ENCODE peak calls at places on chromosomes 7 and 10, in six cellular contexts. L, X, N, S, W and C are unnamed samples.

GRCh38 chr10:92284112-92284704 is 6.7 kb downstream of the CPEB3 start:
- DNase-seq in L (no peak), X (no peak), N (no peak), S (no peak), W (no peak), C (no peak)

GRCh38 chr7:75966209-75966961 is 28.0 kb downstream of the TMEM120A start:
- DNase-seq in L (peak; percentile 79), X (no peak), N (no peak), S (no peak), W (no peak), C (no peak)

GRCh38 chr7:125661-126060 is 66.7 kb upstream of the FAM20C start:
- DNase-seq in L (no peak), X (no peak), N (no peak), S (no peak), W (no peak), C (no peak)

GRCh38 chr7:116630932-116631449 is 41.0 kb upstream of the MET start:
- DNase-seq in L (peak; percentile 45), X (no peak), N (no peak), S (peak; percentile 82), W (peak; percentile 89), C (no peak)

GRCh38 chr7:151711906-151712771 is 164.8 kb downstream of the PRKAG2 start:
- DNase-seq in L (no peak), X (no peak), N (no peak), S (no peak), W (no peak), C (no peak)

GRCh38 chr7:157177997-157178396 is 39.3 kb downstream of the UBE3C start:
- DNase-seq in L (no peak), X (no peak), N (no peak), S (no peak), W (no peak), C (no peak)

GRCh38 chr10:17206210-17206709 is 4.8 kb upstream of the TRDMT1 start:
- DNase-seq in L (no peak), X (peak; percentile 30), N (peak; percentile 17), S (peak; percentile 93), W (no peak), C (no peak)

GRCh38 chr10:103231047-103231551 is 14.6 kb upstream of the RPEL1 start:
- DNase-seq in L (no peak), X (peak; percentile 88), N (no peak), S (peak; percentile 97), W (no peak), C (no peak)

GRCh38 chr10:33337335-33337854 is 2.9 kb upstream of the NRP1 start:
- DNase-seq in L (peak; percentile 33), X (no peak), N (no peak), S (peak; percentile 68), W (no peak), C (no peak)

GRCh38 chr7:20374391-20374790 is 43.7 kb downstream of the ITGB8 start:
- DNase-seq in L (no peak), X (no peak), N (no peak), S (no peak), W (no peak), C (no peak)

GRCh38 chr7:131105803-131106680 is 221.6 kb upstream of the MKLN1 start:
- DNase-seq in L (peak; percentile 88), X (peak; percentile 72), N (peak; percentile 92), S (peak; percentile 70), W (peak; percentile 86), C (peak; percentile 90)

GRCh38 chr10:91642831-91643692 is 10.2 kb upstream of the PPP1R3C start:
- DNase-seq in L (peak; percentile 45), X (no peak), N (no peak), S (peak; percentile 70), W (no peak), C (no peak)

GRCh38 chr10:86188326-86188725 is 178.3 kb downstream of the GRID1 start:
- DNase-seq in L (peak; percentile 15), X (no peak), N (no peak), S (no peak), W (no peak), C (peak; percentile 25)

GRCh38 chr10:92965314-92965713 is 95.3 kb upstream of the CYP26C1 start:
- DNase-seq in L (no peak), X (peak; percentile 20), N (no peak), S (peak; percentile 73), W (no peak), C (no peak)

GRCh38 chr10:24730811-24731210 is 7.1 kb upstream of the ARHGAP21 start:
- DNase-seq in L (no peak), X (no peak), N (no peak), S (no peak), W (no peak), C (no peak)

GRCh38 chr10:28768227-28768626 is 90.9 kb downstream of the BAMBI start:
- DNase-seq in L (no peak), X (no peak), N (no peak), S (no peak), W (no peak), C (no peak)

GRCh38 chr7:80942261-80943041 is 23.6 kb upstream of the SEMA3C start:
- DNase-seq in L (peak; percentile 55), X (no peak), N (no peak), S (peak; percentile 96), W (peak; percentile 33), C (peak; percentile 65)

GRCh38 chr10:62869958-62870357 is 53.8 kb upstream of the EGR2 start:
- DNase-seq in L (no peak), X (no peak), N (no peak), S (no peak), W (no peak), C (no peak)

GRCh38 chr7:141646826-141647480 is 55.0 kb downstream of the DENND11 start:
- DNase-seq in L (no peak), X (no peak), N (no peak), S (peak; percentile 26), W (no peak), C (no peak)

GRCh38 chr7:74655324-74655723 is 2.2 kb upstream of the GTF2I start:
- DNase-seq in L (no peak), X (no peak), N (no peak), S (peak; percentile 38), W (no peak), C (no peak)

GRCh38 chr10:96673318-96674099 is 46.8 kb downstream of the PIK3AP1 start:
- DNase-seq in L (peak; percentile 55), X (no peak), N (no peak), S (peak; percentile 63), W (peak; percentile 65), C (no peak)